ENCODE peak calls at places on chromosomes 7 and 10, in five cellular contexts. T is HepG2, Q is HCT116, C is H9, R is A549. M is an unnamed sample.

GRCh38 chr7:32679192-32679591 is 183.9 kb downstream of the AVL9 start:
- DNase-seq in Q (no peak), R (no peak), C (no peak), T (no peak), M (no peak)

GRCh38 chr10:63713191-63714144 is 192.3 kb downstream of the REEP3 start:
- DNase-seq in T (peak), R (peak), C (peak), Q (no peak), M (no peak)

GRCh38 chr10:18486444-18486843 is 164.9 kb downstream of the NSUN6 start:
- DNase-seq in R (no peak), C (no peak), T (no peak), Q (no peak), M (no peak)

GRCh38 chr7:91416485-91416884 is 152.3 kb downstream of the FZD1 start:
- DNase-seq in R (no peak), Q (no peak), C (no peak), T (no peak), M (no peak)

GRCh38 chr7:106060394-106060920 is 51.7 kb downstream of the SYPL1 start:
- DNase-seq in T (no peak), R (no peak), C (no peak), Q (no peak), M (no peak)

GRCh38 chr7:135342887-135343286 is 109.2 kb downstream of the STRA8 start:
- DNase-seq in Q (no peak), C (no peak), R (no peak), T (no peak), M (no peak)

GRCh38 chr10:72310636-72311035 is 36.9 kb downstream of the DDIT4 start:
- DNase-seq in C (no peak), R (no peak), Q (no peak), T (no peak), M (no peak)

GRCh38 chr7:51123322-51124021 is 193.1 kb downstream of the COBL start:
- DNase-seq in R (peak), Q (peak), C (no peak), T (no peak), M (no peak)

GRCh38 chr10:21065621-21066248 is 168.6 kb upstream of the NEBL start:
- DNase-seq in T (no peak), C (no peak), R (no peak), Q (no peak), M (no peak)

GRCh38 chr10:122504551-122504950 is 43.2 kb downstream of the HTRA1 start:
- DNase-seq in R (peak), C (no peak), T (no peak), Q (no peak), M (no peak)

GRCh38 chr7:151368136-151368571 is 26.5 kb downstream of the NUB1 start:
- DNase-seq in Q (peak), T (peak), C (peak), R (peak), M (peak)

GRCh38 chr10:43061764-43062163 is 15.1 kb upstream of the RET start:
- DNase-seq in R (no peak), Q (no peak), C (no peak), T (no peak), M (no peak)

GRCh38 chr10:115118346-115118745 is 25.2 kb downstream of the ATRNL1 start:
- DNase-seq in T (no peak), Q (no peak), R (no peak), C (no peak), M (no peak)

GRCh38 chr10:44811072-44811471 is 100.1 kb upstream of the TMEM72 start:
- DNase-seq in Q (no peak), R (no peak), C (no peak), T (no peak), M (no peak)

GRCh38 chr7:127876393-127876792 is 154.8 kb downstream of the LRRC4 start:
- DNase-seq in T (no peak), Q (no peak), C (no peak), R (no peak), M (no peak)

GRCh38 chr7:55158541-55158940 is 139.7 kb downstream of the EGFR start:
- DNase-seq in Q (no peak), C (no peak), T (no peak), R (no peak), M (no peak)

GRCh38 chr10:3570855-3571266 is 214.1 kb downstream of the KLF6 start:
- DNase-seq in Q (no peak), T (no peak), C (no peak), R (no peak), M (no peak)

GRCh38 chr10:61662794-61663259 is at the start of gene CABCOCO1:
- DNase-seq in Q (peak), T (no peak), C (peak), R (peak), M (no peak)

GRCh38 chr10:97502916-97503315 is 4.2 kb downstream of the UBTD1 start:
- DNase-seq in Q (no peak), R (no peak), T (no peak), C (no peak), M (no peak)

GRCh38 chr7:22150221-22150620 is 204.5 kb upstream of the CDCA7L start:
- DNase-seq in T (no peak), Q (no peak), C (no peak), R (no peak), M (no peak)

GRCh38 chr7:4479367-4480039 is 202.6 kb upstream of the FOXK1 start:
- DNase-seq in C (peak), Q (peak), R (peak), T (peak), M (peak)

GRCh38 chr10:6224781-6225180 is 22.0 kb downstream of the PFKFB3 start:
- DNase-seq in Q (no peak), T (no peak), C (no peak), R (no peak), M (no peak)

GRCh38 chr7:74454059-74454947 is 597 bp downstream of the GTF2IRD1 start:
- DNase-seq in C (no peak), Q (no peak), R (no peak), T (no peak), M (no peak)

GRCh38 chr10:184911-185310 is 49.7 kb downstream of the ZMYND11 start:
- DNase-seq in Q (no peak), C (no peak), R (no peak), T (no peak), M (no peak)

GRCh38 chr7:131374821-131375220 is 47.1 kb downstream of the MKLN1 start:
- DNase-seq in T (no peak), C (no peak), Q (no peak), R (no peak), M (no peak)

DNA sequence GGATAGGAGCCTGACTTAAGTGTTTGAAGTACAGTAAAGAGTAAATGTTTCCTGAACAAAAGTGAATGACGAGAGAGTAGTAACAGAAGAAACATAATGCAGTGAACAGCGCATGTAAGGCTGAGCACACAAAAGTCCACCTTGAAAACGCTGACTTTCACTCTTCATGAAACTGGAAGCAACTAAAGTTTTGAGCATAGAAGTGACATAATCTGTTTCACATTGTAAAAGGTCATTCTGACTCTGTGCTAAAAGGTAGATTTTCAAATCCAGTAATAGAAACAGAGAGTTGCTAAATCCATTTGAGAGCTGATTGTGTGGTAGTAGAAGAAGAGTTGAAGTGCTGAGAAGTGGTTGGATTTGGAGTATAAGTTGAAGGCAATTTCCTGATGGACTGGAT is 1037.0 kb downstream of the CNTNAP2 start:
- DNase-seq in C (no peak), T (no peak), Q (no peak), R (no peak), M (peak)
- H3K4me2 ChIP-seq in C (no peak), T (no peak), Q (no peak), R (no peak), M (peak)

GRCh38 chr7:105030447-105030846 is 16.4 kb downstream of the KMT2E start:
- DNase-seq in C (no peak), R (no peak), T (no peak), Q (no peak), M (no peak)
- H3K4me2 ChIP-seq in C (no peak), R (no peak), T (no peak), Q (no peak), M (no peak)

DNA sequence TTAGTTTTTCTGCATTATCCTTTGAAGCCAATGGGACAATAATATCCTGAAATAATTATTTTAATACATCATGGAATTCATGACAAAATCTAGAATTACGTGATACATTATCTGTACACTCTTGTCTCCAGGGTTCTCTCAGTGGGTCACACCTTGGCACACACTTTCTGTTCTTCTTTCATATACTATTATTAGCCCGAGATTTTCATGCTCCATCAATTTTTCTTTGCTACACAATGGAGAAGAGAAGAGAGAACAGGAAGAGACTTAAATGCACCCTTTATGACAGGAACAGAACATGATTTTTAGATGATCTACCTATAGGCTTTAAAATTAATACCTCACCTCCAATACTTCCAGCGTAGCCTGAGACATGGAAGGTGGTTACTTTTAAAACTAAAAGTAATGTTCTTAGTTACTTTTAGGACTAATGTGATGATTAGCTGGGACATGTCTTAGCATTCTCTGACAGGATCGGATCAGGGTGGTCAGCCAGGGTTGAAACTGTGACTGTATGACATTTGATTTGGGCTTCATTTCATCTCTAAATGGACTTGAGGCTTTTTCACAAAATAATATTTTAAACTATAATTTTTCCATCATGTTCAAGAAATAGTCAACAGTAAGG is 148.2 kb upstream of the WNT16 start:
- DNase-seq in C (no peak), R (no peak), Q (no peak), T (no peak), M (no peak)
- H3K4me2 ChIP-seq in C (no peak), R (no peak), Q (no peak), T (no peak), M (peak)

GRCh38 chr10:70494966-70495365 is 16.4 kb downstream of the PALD1 start:
- DNase-seq in R (no peak), C (no peak), T (no peak), Q (no peak), M (peak)
- H3K4me2 ChIP-seq in R (no peak), C (no peak), T (no peak), Q (no peak), M (peak)

GRCh38 chr7:536231-536630 is 16.6 kb upstream of the PDGFA start:
- DNase-seq in C (no peak), R (no peak), T (no peak), Q (no peak), M (no peak)

GRCh38 chr7:539731-540411 is 20.2 kb upstream of the PDGFA start:
- DNase-seq in C (no peak), R (peak), T (peak), Q (peak), M (no peak)

GRCh38 chr7:538764-539685 is 19.4 kb upstream of the PDGFA start:
- DNase-seq in T (peak), Q (no peak), C (no peak), R (no peak), M (no peak)

GRCh38 chr7:540579-540978 is 20.9 kb upstream of the PDGFA start:
- DNase-seq in R (no peak), Q (no peak), T (no peak), C (no peak), M (no peak)

DNA sequence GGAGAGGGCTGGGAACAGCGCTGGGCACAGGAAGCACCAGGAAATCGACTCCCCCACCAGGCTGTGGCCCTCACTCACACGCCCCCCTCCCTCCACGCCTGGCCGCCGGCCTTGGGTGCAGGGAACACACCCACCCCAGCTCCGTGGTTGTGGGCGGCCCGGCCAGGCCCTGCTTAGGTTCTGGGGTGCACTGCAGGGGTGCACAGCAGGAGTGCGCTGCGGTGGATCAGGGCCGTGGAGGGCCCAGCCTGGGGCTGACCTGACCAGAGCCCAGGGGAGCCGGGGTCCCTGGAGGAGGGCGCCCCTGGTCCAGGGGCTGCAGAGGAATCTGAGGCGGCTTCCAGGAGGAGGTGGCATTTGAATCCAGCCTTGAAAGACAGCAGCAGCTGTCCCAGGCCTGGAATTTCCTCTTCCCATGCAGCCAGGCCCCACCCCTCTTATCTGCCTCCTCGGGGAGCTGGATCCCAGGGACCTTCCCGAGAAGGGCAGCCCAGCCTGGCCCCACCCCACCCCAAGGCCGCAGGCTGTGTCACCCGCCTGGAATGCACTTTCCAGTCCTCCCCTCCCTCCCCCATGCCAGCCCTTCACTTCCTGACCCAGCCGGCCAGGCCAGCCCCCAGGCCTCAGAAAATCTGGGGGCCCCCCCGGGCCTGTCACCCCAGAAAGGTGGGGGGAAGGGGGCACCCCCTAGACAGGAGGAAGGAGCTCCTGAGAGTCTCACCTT is 18.4 kb upstream of the PDGFA start:
- DNase-seq in Q (peak), R (peak), C (peak), T (peak), M (no peak)
- H3K4me2 ChIP-seq in Q (peak), R (peak), C (no peak), T (peak), M (no peak)

GRCh38 chr7:100142461-100142860 is 6.3 kb upstream of the LAMTOR4 start:
- DNase-seq in Q (no peak), T (no peak), C (no peak), R (no peak), M (no peak)

GRCh38 chr7:100147278-100147677 is 1.4 kb upstream of the LAMTOR4 start:
- DNase-seq in C (no peak), R (no peak), Q (no peak), T (no peak), M (no peak)

GRCh38 chr7:100137851-100138760 is 10.6 kb upstream of the LAMTOR4 start:
- DNase-seq in Q (no peak), C (no peak), T (no peak), R (no peak), M (no peak)

DNA sequence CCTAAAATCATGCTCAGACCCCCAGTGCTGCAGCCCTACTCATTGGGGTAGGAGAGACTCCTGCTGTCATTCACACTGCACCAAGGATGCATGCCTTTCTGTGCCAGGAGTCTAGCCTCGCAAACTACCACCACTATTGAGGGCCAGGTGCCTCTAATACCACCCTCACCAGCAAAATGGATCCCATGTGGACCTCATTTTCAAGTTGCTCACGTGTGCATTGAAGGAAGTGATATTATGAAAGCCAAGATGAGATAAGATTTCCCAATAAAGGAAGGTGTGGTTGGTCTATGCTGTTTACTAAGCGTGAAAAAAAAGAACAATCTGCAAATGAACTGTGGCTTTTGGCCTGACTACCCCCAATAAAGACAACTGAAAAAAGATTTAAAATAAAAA is 7.2 kb upstream of the LAMTOR4 start:
- DNase-seq in Q (no peak), C (no peak), R (no peak), T (no peak), M (no peak)
- H3K4me2 ChIP-seq in Q (no peak), C (no peak), R (no peak), T (no peak), M (no peak)

DNA sequence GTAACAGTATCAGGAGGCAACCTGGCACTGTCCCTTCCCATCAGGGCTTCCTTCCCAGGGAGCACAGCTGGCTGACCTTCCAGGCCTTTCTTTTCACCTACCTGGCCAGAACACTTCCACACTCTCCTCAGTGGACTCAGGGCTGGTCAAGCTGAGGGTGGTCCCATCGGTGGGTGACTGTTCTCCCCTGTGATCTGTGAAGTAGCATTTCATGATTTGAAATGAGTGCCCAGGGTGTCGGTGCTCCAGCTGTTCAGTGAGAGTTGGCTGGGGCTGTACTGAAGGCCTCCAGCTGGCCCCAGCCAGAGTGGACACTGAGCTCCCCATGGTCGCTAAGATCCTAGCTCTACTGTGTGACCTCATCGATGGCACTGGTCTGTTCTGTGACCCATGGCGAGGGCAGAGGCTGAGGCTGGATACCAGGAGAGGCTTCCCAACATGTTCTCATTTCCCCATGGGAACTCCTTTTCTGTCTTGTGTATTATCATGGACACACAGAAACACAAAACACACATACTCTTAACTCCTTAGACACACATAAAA is at the start of gene FAM170B:
- DNase-seq in Q (no peak), C (no peak), T (no peak), R (no peak), M (no peak)
- H3K4me2 ChIP-seq in Q (no peak), C (no peak), T (no peak), R (no peak), M (no peak)

GRCh38 chr10:127920319-127921074 is 13.6 kb downstream of the PTPRE start:
- DNase-seq in R (no peak), Q (no peak), C (no peak), T (no peak), M (no peak)

GRCh38 chr10:127921075-127921750 is 14.3 kb downstream of the PTPRE start:
- DNase-seq in R (no peak), T (no peak), C (no peak), Q (no peak), M (no peak)

GRCh38 chr10:127916826-127917225 is 9.9 kb downstream of the PTPRE start:
- DNase-seq in T (no peak), C (peak), R (no peak), Q (no peak), M (no peak)

GRCh38 chr10:127919418-127920191 is 12.7 kb downstream of the PTPRE start:
- DNase-seq in T (no peak), R (peak), C (peak), Q (no peak), M (no peak)

DNA sequence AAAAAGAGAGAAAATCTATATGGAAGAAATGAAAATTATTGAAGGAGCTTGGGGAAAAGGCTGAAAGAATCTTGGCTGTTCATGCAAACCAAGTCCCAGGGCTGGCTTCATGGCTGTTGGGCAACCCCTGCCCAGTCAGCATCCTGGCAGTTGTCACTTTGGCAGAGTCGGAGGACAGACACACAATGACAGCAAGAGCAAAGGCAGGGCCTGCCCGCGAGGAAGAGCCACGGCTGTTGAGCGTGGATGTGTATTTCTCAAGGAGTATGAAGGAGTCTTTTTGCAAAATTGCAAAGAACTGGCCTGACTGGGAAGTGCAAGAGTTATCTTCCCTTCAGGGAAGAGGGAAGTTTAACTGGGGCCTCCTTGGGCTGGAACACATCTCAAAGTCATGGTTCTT is 11.7 kb downstream of the PTPRE start:
- DNase-seq in R (no peak), C (no peak), T (no peak), Q (no peak), M (no peak)
- H3K4me2 ChIP-seq in R (no peak), C (no peak), T (no peak), Q (no peak), M (no peak)